ENCODE peak calls at places on chromosomes 13 and 19, in five cellular contexts. V, T, Y, A and M are unnamed samples.

GRCh38 chr19:21850636-21851255 is 14.8 kb upstream of the ZNF43 start:
- DNase-seq in Y (no peak), V (no peak), A (no peak), T (no peak), M (no peak)

GRCh38 chr13:87859261-87859660 is 188.1 kb downstream of the SLITRK5 start:
- DNase-seq in T (no peak), V (no peak), A (no peak), Y (no peak), M (no peak)

GRCh38 chr13:54078271-54078670 is 1049.7 kb downstream of the OLFM4 start:
- DNase-seq in V (no peak), T (no peak), Y (no peak), A (no peak), M (no peak)

GRCh38 chr19:8511573-8512101 is 2.3 kb downstream of the ZNF414 start:
- DNase-seq in Y (no peak), T (no peak), V (no peak), A (no peak), M (no peak)

GRCh38 chr13:31431722-31432137 is 232.0 kb downstream of the B3GLCT start:
- DNase-seq in A (peak), T (peak), V (peak), Y (peak), M (no peak)

GRCh38 chr13:79870766-79871165 is 389.8 kb downstream of the NDFIP2 start:
- DNase-seq in A (no peak), Y (no peak), T (peak), V (no peak), M (no peak)

GRCh38 chr13:105804561-105805190 is 730.8 kb downstream of the EFNB2 start:
- DNase-seq in Y (peak), T (peak), V (no peak), A (peak), M (no peak)

GRCh38 chr19:8924283-8924682 is 85.9 kb downstream of the MUC16 start:
- DNase-seq in A (no peak), Y (no peak), T (no peak), V (no peak), M (no peak)

GRCh38 chr19:35076657-35077056 is 35.1 kb downstream of the HPN start:
- DNase-seq in V (no peak), T (no peak), A (no peak), Y (no peak), M (no peak)

GRCh38 chr13:94712287-94712811 is at the start of gene SOX21:
- DNase-seq in V (peak), A (no peak), Y (no peak), T (no peak), M (no peak)

GRCh38 chr19:14081797-14082674 is 3.5 kb downstream of the C19orf67 start:
- DNase-seq in T (peak), A (peak), Y (no peak), V (no peak), M (no peak)

GRCh38 chr13:80374453-80374852 is 33.5 kb upstream of the SPRY2 start:
- DNase-seq in T (no peak), A (peak), Y (no peak), V (no peak), M (no peak)

GRCh38 chr19:10398819-10399218 is 4.5 kb downstream of the CDC37 start:
- DNase-seq in Y (no peak), A (no peak), T (no peak), V (no peak), M (no peak)

GRCh38 chr13:26060366-26060765 is 8.6 kb upstream of the SHISA2 start:
- DNase-seq in V (no peak), Y (no peak), T (no peak), A (no peak), M (no peak)

GRCh38 chr19:30673336-30673735 is 301.2 kb downstream of the ZNF536 start:
- DNase-seq in V (no peak), A (no peak), Y (no peak), T (no peak), M (no peak)

GRCh38 chr19:20661150-20661819 is at the start of gene ZNF626:
- DNase-seq in V (no peak), T (peak), Y (peak), A (peak), M (peak)

GRCh38 chr13:92074658-92075057 is 676.2 kb downstream of the GPC5 start:
- DNase-seq in T (no peak), V (peak), Y (peak), A (no peak), M (no peak)

GRCh38 chr19:35346193-35347052 is 1.3 kb upstream of the FFAR1 start:
- DNase-seq in T (no peak), V (no peak), A (no peak), Y (no peak), M (no peak)

GRCh38 chr19:23415561-23416191 is 20.4 kb upstream of the ZNF91 start:
- DNase-seq in T (no peak), Y (no peak), A (peak), V (no peak), M (no peak)

GRCh38 chr13:73828811-73829210 is 305.4 kb downstream of the KLF12 start:
- DNase-seq in Y (no peak), V (no peak), T (no peak), A (no peak), M (no peak)

GRCh38 chr19:8482696-8483095 is 19.7 kb downstream of the PRAM1 start:
- DNase-seq in V (no peak), T (no peak), A (no peak), Y (no peak), M (peak)

GRCh38 chr13:110340812-110341444 is 33.8 kb downstream of the COL4A2 start:
- DNase-seq in A (peak), Y (peak), V (no peak), T (peak), M (no peak)

GRCh38 chr13:105343134-105343806 is 1192.2 kb downstream of the EFNB2 start:
- DNase-seq in Y (peak), V (no peak), T (peak), A (no peak), M (no peak)

GRCh38 chr13:76894401-76895110 is 8.4 kb upstream of the KCTD12 start:
- DNase-seq in T (no peak), A (no peak), Y (no peak), V (no peak), M (no peak)

GRCh38 chr19:7869453-7869909 is 4.7 kb downstream of the PRR36 start:
- DNase-seq in A (peak), V (peak), T (peak), Y (no peak), M (peak)

GRCh38 chr19:22532388-22533310 is 101.5 kb upstream of the ZNF492 start:
- DNase-seq in V (no peak), T (no peak), A (peak), Y (no peak), M (no peak)

GRCh38 chr13:51063909-51064308 is 47.2 kb downstream of the C13orf42 start:
- DNase-seq in A (no peak), Y (no peak), V (no peak), T (no peak), M (no peak)

GRCh38 chr19:982567-983170 is 1.5 kb upstream of the WDR18 start:
- DNase-seq in Y (peak), V (peak), T (peak), A (peak), M (no peak)

GRCh38 chr19:50514346-50515167 is 844 bp upstream of the ASPDH start:
- DNase-seq in V (no peak), T (no peak), Y (no peak), A (no peak), M (peak)

GRCh38 chr13:73849292-73849691 is 284.9 kb downstream of the KLF12 start:
- DNase-seq in A (no peak), T (peak), V (peak), Y (peak), M (no peak)

DNA sequence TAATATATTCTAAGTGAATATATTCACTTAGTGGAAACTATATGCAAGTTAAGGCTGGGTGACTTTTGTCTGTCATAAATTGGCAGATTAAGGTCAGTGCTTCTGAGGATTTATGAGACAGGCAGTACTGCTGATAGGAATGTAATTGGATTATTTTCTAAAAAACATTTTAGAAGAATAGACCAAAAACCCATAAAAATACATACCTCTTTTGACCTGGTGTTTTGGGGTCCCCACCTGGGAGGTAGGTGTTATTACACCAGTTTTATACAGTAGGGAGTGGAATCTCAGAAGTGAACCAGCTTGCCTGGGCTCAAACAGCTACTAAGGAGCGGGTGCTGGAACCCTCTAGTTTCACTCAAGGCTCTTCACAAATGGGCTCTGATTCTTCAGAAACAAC is 25.3 kb downstream of the COG3 start:
- DNase-seq in T (no peak), V (peak), A (no peak), Y (no peak), M (no peak)
- TF ChIP-seq CTCF in T (no peak), V (no peak), A (peak), Y (peak), M (peak)

GRCh38 chr13:93180376-93180966 is 46.1 kb upstream of the GPC6 start:
- DNase-seq in V (no peak), T (peak), Y (peak), A (no peak), M (no peak)

GRCh38 chr13:93182406-93182805 is 44.2 kb upstream of the GPC6 start:
- DNase-seq in Y (no peak), V (no peak), T (no peak), A (no peak), M (no peak)

DNA sequence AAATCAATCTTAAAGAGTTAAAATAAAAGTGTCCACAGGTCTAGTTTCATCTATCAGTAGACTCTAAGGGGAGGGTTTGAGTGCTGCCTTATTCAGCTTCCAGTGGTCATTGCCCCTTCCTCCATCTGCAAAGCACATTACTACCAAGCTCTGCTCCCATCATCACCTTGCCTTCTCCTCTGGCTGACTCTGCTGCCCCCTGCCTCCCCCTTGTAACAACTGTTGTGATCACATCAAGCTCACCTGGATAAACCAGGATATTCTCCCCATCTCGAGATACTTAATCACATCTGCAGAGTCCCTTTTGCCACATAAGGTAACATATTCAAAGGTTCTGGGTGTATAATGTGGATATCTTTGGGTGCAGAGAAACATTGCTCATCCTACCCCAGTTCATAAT is 43.3 kb upstream of the GPC6 start:
- DNase-seq in V (no peak), A (no peak), Y (no peak), T (no peak), M (no peak)
- TF ChIP-seq CTCF in V (no peak), A (no peak), Y (no peak), T (no peak), M (no peak)

GRCh38 chr19:39310558-39311311 is 9.9 kb downstream of the LRFN1 start:
- DNase-seq in T (no peak), V (peak), Y (no peak), A (no peak), M (peak)

GRCh38 chr19:39306075-39306474 is 9.9 kb downstream of the IFNL1 start:
- DNase-seq in Y (no peak), V (no peak), T (no peak), A (no peak), M (no peak)

GRCh38 chr19:39308531-39309304 is 11.9 kb downstream of the LRFN1 start:
- DNase-seq in T (no peak), V (peak), Y (no peak), A (no peak), M (peak)

GRCh38 chr19:39307233-39307821 is 11.1 kb downstream of the IFNL1 start:
- DNase-seq in T (no peak), V (no peak), Y (no peak), A (no peak), M (peak)

GRCh38 chr19:39307822-39308530 is 11.8 kb downstream of the IFNL1 start:
- DNase-seq in V (no peak), Y (no peak), T (no peak), A (no peak), M (peak)
- TF ChIP-seq CTCF in V (no peak), Y (no peak), T (no peak), A (no peak), M (peak)

GRCh38 chr19:52248256-52248655 is 21.1 kb upstream of the ZNF766 start:
- DNase-seq in T (peak), V (no peak), Y (no peak), A (peak), M (no peak)
- TF ChIP-seq CTCF in T (peak), V (no peak), Y (peak), A (peak), M (peak)

DNA sequence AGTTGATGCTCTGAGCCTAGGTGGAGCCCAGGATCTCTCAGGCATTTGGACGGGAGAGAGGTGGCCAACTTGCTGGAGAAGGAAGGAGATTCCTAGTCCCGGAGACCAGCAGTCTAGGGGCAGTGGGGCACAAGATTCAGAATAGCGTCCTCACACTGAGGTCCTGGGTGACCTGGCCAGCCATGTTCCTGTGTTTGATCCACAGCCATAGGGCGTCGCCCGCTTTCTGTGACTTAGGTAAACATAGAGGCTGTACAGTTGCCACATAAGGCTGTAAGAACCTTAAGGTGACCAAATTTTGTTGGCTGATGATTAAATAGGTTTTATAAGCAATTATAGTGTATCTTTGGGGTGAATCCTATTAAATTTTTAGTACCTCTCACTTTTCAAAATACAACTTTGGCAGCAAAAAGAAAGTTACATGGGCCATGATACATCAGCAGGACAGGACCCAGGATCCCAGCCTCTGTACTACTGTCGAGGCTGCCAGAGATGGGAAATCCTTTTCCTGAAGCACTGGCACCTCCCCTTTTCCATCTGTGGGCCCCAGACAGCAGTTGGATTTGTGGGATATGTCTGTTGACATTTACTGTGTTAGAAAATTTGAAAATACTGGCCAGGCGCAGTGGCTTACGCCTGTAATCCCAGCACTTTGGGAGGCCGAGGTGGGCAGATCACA is 37.5 kb downstream of the TSSK6 start:
- DNase-seq in T (no peak), A (no peak), V (no peak), Y (no peak), M (no peak)
- TF ChIP-seq CTCF in T (no peak), A (no peak), V (no peak), Y (no peak), M (no peak)